ENCODE peak calls at places on chromosomes 12 and 14, in five cellular contexts. F is GM23338, I is PC-9, D is OCI-LY7, Y is PC-3. J is an unnamed sample. For H3K9me2 and H3K4me1, the result is how much of the 10 kb centered on the place peaks cover.

GRCh38 chr12:58491296-58491695 is 429.0 kb downstream of the LRIG3 start:
- DNase-seq in F (no peak), I (no peak), D (no peak), Y (peak), J (peak)

GRCh38 chr14:72651081-72651480 is 242.8 kb downstream of the DPF3 start:
- DNase-seq in F (no peak), Y (peak), D (no peak), I (no peak), J (peak)

GRCh38 chr14:74913986-74914573 is 9.0 kb downstream of the RPS6KL1 start:
- DNase-seq in F (peak), I (peak), D (peak), Y (peak), J (peak)

GRCh38 chr12:107119091-107119490 is 25.7 kb upstream of the CRY1 start:
- DNase-seq in I (no peak), D (no peak), Y (no peak), F (no peak), J (no peak)

GRCh38 chr12:124550123-124551089 is 17.0 kb downstream of the NCOR2 start:
- DNase-seq in F (no peak), Y (peak), D (no peak), I (no peak), J (no peak)

GRCh38 chr12:131783915-131784541 is 44.2 kb upstream of the MMP17 start:
- DNase-seq in F (peak), I (peak), Y (peak), D (no peak), J (peak)

GRCh38 chr14:54606631-54607133 is 39.8 kb downstream of the SAMD4A start:
- DNase-seq in F (no peak), I (no peak), Y (peak), D (no peak), J (peak)

GRCh38 chr12:76470028-76470939 is 89.3 kb downstream of the OSBPL8 start:
- DNase-seq in F (no peak), D (no peak), Y (peak), I (no peak), J (peak)

GRCh38 chr14:71235865-71236264 is 328.6 kb downstream of the PCNX1 start:
- DNase-seq in D (no peak), Y (no peak), F (no peak), I (no peak), J (peak)

GRCh38 chr14:75303415-75303814 is 24.8 kb downstream of the FOS start:
- DNase-seq in D (peak), F (peak), Y (peak), I (peak), J (peak)

GRCh38 chr14:95526483-95527391 is 8.1 kb upstream of the GLRX5 start:
- DNase-seq in D (no peak), F (no peak), Y (no peak), I (no peak), J (no peak)

GRCh38 chr12:11672361-11672760 is 22.9 kb downstream of the ETV6 start:
- DNase-seq in D (no peak), I (no peak), Y (no peak), F (no peak), J (no peak)

GRCh38 chr12:98211914-98212695 is 303.3 kb upstream of the TMPO start:
- DNase-seq in Y (no peak), D (peak), I (no peak), F (no peak), J (peak)

GRCh38 chr12:66279127-66279712 is 23.1 kb upstream of the HELB start:
- DNase-seq in Y (peak), F (peak), D (no peak), I (no peak), J (peak)

GRCh38 chr14:24368562-24369252 is 723 bp downstream of the NFATC4 start:
- DNase-seq in Y (no peak), F (peak), I (peak), D (peak), J (peak)

DNA sequence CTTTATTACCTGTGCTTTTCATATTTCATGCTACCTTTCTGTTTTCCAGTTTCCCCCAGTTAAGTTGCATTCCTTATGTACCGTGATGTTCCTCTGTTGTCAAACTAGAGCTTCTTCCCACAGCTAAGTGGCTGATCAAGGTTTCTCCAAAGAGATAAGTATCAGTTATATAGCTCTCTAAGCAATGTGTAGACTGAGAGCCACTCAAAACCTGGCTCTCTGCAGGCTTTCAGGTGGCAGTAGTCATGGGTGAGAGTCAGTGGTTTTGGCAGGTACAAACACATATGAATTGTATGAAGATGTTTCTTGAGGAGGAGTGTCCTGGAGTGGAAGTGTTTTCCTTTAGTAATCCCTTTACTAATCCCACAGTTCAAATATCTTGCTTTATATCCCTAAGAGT is 28.4 kb downstream of the TXNRD1 start:
- DNase-seq in I (no peak), F (no peak), Y (no peak), D (no peak), J (no peak)
- H3K9me2 ChIP-seq in I (under half), F (under half), Y (under half), D (under half), J (under half)

GRCh38 chr14:73770977-73771847 is 57.0 kb upstream of the PNMA1 start:
- DNase-seq in Y (peak), I (no peak), F (no peak), D (no peak), J (no peak)
- H3K4me1 ChIP-seq in Y (under half), I (under half), F (under half), D (half or more), J (under half)

DNA sequence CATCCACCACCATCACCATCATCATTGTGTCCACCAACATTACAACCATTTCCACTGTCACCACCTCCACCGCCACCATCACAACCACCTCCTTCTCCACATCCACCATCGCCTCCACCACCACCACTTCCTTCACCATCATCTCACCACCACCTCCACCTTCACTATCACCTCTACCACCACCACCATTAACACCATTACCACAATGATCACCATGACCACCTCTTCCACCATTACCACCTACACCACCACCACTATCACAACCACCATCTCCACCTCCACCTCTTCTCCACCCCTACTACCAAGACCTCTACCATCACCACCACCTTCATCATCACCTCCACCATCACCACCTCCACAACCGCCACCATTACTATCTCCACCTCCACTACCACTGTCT is 16.4 kb downstream of the ISCU start:
- DNase-seq in I (no peak), D (no peak), F (no peak), Y (no peak), J (no peak)
- H3K9me2 ChIP-seq in I (under half), D (under half), F (under half), Y (under half), J (under half)

DNA sequence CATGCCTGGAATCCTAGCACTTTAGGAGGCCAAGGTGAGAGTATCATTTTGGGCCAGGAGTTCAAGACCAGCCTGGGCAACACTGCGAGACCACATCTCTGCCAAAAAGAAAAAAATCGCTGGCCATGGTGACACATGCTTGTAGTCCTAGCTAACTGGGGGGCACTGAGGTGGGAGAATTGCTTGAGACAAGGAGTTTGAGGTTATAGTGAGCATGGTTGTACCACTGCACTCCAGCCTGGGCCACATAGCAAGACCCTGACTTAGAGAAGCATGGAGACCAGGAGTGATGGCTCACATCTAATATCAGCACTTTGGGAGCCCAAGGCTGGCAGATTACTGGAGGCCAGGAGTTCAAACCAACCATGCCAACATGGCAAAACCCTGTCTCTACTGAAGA is 9.2 kb downstream of the PTGES3 start:
- DNase-seq in I (no peak), Y (no peak), D (no peak), F (no peak), J (no peak)
- H3K4me1 ChIP-seq in I (under half), Y (under half), D (under half), F (under half), J (under half)

DNA sequence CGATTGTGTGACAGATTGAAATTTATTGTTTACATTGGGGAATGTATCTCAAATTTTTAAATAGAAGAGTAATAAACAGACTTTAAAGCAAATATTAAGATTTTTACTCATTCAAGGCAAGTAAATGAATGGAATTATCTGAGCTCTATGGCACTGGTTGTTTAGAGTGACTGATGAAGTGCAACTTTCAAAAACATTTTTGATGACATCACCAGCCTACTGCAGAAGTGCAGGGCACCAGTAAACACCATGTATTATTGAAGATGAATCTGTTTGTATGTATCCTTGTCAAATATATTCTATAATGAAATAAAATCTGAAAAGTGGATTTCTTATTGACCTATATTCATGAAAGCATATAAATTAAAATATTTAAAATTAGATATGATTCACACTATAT is 124.0 kb upstream of the EVL start:
- DNase-seq in D (no peak), I (no peak), Y (no peak), F (no peak), J (no peak)
- H3K9me2 ChIP-seq in D (under half), I (under half), Y (under half), F (under half), J (under half)

GRCh38 chr12:108666326-108666995 is 32.8 kb upstream of the SELPLG start:
- DNase-seq in F (no peak), Y (no peak), D (no peak), I (no peak), J (peak)
- H3K4me1 ChIP-seq in F (under half), Y (under half), D (half or more), I (under half), J (half or more)